ENCODE peak calls at places on chromosomes 5 and 9, in ten cellular contexts. J is GM23338, D is sigmoid colon, U is HCT116, H is vagina, Y is upper lobe of left lung, F is H1, L is transverse colon, T is Panc1, X is K562. O is an unnamed sample.
A peak's percentile ranks its signal among the peaks of the same experiment; 100 is the strongest.

GRCh38 chr5:74017786-74018211 is 391.8 kb downstream of the ARHGEF28 start:
- DNase-seq in Y (no peak), D (no peak), H (no peak), U (peak; percentile 73), J (no peak), T (no peak), F (no peak), L (no peak), X (no peak), O (no peak)

GRCh38 chr5:19179561-19179960 is 808.4 kb downstream of the CDH18 start:
- DNase-seq in U (no peak), X (no peak), F (no peak), D (no peak), H (no peak), Y (no peak), T (no peak), J (no peak), L (no peak), O (no peak)

GRCh38 chr9:124284940-124285441 is 27.2 kb downstream of the NEK6 start:
- DNase-seq in J (no peak), F (no peak), T (no peak), U (no peak), L (no peak), H (no peak), Y (no peak), X (no peak), D (peak; percentile 82), O (no peak)

GRCh38 chr5:54455413-54456157 is at the start of gene HSPB3:
- DNase-seq in D (peak; percentile 74), H (no peak), Y (no peak), L (peak; percentile 22), U (no peak), T (no peak), X (no peak), F (no peak), J (no peak), O (no peak)

GRCh38 chr5:9787813-9788600 is 157.9 kb upstream of the TAS2R1 start:
- DNase-seq in Y (no peak), H (no peak), T (no peak), X (no peak), U (no peak), F (no peak), J (no peak), L (no peak), D (no peak), O (no peak)

GRCh38 chr5:174998131-174998730 is 273.8 kb downstream of the MSX2 start:
- DNase-seq in D (no peak), H (no peak), L (no peak), U (no peak), Y (no peak), J (no peak), F (no peak), T (no peak), X (no peak), O (no peak)

GRCh38 chr5:132812949-132813598 is at the start of gene SOWAHA:
- DNase-seq in J (peak; percentile 74), H (no peak), U (no peak), T (no peak), L (peak; percentile 60), F (no peak), Y (peak; percentile 86), D (peak; percentile 56), X (no peak), O (no peak)

GRCh38 chr5:157222506-157223230 is 42.0 kb downstream of the ITK start:
- DNase-seq in T (no peak), J (no peak), X (no peak), U (no peak), Y (no peak), F (no peak), D (no peak), L (no peak), H (no peak), O (no peak)

GRCh38 chr9:112009656-112010055 is 113.0 kb downstream of the UGCG start:
- DNase-seq in U (no peak), X (no peak), H (no peak), D (no peak), T (no peak), Y (no peak), F (no peak), L (no peak), J (no peak), O (no peak)

GRCh38 chr9:112010537-112010936 is 113.9 kb downstream of the UGCG start:
- DNase-seq in L (no peak), D (no peak), U (no peak), J (no peak), X (no peak), H (no peak), F (no peak), T (no peak), Y (no peak), O (no peak)

GRCh38 chr9:112013261-112013660 is 116.6 kb downstream of the UGCG start:
- DNase-seq in U (no peak), L (no peak), F (no peak), T (no peak), J (no peak), D (no peak), X (no peak), H (no peak), Y (no peak), O (no peak)

GRCh38 chr9:112011051-112011620 is 114.5 kb downstream of the UGCG start:
- DNase-seq in X (no peak), H (no peak), T (no peak), J (no peak), F (no peak), D (no peak), L (no peak), U (no peak), Y (no peak), O (no peak)

DNA sequence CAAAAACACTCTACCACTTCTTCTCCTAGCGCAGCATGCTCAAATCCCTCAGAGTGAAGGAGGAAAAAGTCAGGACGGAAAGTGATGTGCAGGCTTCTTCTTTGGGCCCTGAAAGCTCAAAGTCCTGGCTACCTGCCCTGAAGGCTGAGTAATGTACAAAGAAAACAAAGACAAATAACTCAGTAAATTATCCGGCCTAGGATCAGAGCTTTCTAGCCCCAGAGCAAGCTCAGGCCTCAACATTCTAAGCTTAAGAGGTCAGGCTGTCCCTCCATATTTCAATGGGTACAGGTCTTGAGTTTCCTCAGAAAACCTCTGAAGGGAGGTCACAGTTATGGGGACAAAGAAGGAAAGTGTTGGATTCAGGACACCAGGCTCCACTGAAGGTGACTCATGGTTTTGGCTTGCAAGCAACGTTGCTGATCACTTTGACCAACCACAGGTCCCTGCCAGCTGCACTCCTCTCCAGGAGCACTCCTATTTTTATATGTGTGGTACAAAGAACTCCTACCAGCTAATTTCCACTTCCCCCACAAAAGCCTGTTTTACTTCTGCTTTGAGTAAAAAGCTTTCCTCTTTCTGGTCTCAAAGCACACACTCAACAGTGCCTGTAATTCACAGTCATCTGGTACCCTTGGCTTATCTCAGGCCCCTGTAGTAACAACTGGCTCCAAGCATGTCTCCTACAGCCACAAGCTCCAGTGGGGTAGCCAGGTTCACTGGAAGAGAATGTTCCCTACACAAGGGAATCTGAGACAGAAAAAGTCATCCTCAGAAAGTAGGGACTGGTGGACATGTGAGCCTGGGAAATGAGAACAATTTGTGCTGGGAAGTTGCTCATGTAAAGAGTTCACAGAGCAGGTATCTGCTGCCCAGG is 115.7 kb downstream of the UGCG start:
- DNase-seq in L (peak; percentile 72), U (peak; percentile 91), J (no peak), X (no peak), H (no peak), F (no peak), T (peak; percentile 91), Y (no peak), D (peak; percentile 83), O (peak; percentile 60)
- TF ChIP-seq POLR2AphosphoS5 in L (peak; percentile 20), U (no peak), J (no peak), X (no peak), H (no peak), F (no peak), T (no peak), Y (no peak), D (peak; percentile 15), O (no peak)

GRCh38 chr9:128106940-128107259 is 20.6 kb downstream of the PTGES2 start:
- DNase-seq in D (peak; percentile 60), F (no peak), T (no peak), X (no peak), Y (no peak), J (no peak), U (no peak), L (no peak), H (no peak), O (no peak)
- TF ChIP-seq CTCF in D (no peak), F (no peak), T (no peak), X (no peak), Y (no peak), J (no peak), U (no peak), L (no peak), H (no peak), O (no peak)

DNA sequence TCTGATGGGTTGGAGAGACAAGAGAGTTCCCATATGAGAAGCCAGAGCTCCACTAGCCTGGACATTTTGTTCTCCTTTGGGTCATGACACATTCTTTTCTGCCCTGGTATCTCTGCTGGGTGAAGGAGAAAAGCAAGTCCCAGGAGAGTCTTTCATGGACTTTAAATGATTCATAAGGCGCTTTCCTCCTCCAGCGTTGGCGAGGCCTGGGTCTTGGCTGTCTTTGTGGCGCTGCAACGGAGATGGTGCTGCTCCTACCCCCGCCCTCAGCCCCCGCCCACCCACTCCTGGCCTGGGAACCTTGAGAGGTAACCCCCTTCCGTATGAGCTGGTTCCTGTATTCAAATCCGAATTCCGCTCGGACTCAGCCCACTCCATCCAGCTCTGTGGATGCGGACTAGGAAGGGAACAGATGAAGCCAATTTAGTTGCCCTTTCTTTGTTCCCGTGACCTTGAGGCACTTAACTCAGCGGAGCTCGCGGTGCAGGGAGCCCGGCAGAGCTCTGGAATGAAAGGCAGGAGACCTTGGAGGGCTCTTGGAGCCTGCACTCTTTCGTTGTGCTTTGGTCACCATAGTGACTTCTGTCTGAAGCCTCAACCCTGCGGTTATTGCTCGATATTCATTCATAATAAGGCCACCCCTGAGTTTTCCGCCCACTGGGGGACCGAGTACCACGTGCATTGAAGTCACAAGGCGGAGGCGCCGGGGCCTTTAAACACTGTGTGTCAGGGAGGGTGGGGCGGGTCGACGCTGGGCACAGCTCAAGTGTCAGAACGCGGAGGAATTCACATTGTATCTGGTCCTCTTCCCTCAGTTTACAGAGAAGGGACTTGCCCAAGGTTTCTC is 14.0 kb upstream of the PWWP2A start:
- DNase-seq in H (no peak), U (no peak), Y (no peak), T (no peak), X (no peak), F (peak; percentile 78), D (no peak), L (no peak), J (peak; percentile 86), O (peak; percentile 25)
- H3K4me3 ChIP-seq in H (peak overlapping the region; percentile 1), U (no peak overlapping the region), Y (peak overlapping the region; percentile 18), T (no peak overlapping the region), X (no peak overlapping the region), F (peak overlapping the region; percentile 26), D (peak overlapping the region; percentile 31), L (peak overlapping the region; percentile 18), J (peak overlapping the region; percentile 30), O (peak overlapping the region; percentile 27)

DNA sequence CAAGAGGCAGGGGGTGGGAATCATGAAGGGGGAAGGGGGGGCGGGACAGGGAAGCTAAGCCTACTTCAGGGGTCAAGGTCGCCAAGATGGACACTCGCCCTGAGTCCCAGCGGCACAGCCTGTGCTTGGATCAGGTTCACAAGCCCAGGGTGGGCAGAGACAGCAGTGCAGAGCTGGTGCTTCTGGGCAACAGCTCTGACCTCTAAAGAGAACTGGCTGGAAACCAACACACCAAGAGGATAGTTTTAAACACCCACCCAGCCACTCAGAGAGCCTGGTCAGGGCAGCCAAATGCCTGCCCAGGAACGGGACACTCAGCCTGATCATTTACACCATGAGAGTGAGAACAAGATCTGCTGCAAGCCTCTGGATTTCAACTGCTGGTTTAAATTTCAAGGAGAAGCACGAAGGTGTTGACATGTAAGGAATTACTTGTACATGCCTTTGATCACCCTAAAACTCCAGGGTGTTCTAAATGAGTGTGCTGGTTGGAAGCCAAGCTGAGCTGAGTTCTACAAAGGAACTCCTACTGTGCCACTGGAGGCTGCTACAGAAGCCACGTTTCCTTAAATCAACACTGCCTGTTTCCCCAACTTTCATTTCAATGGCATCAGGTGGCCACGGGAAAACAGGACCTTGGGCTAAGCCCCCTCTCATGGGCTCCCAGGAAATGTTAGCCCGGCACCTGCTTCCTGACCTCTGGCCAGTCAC is 91.5 kb downstream of the TTLL11 start:
- DNase-seq in D (no peak), H (no peak), J (peak; percentile 19), L (no peak), F (peak; percentile 47), X (no peak), U (no peak), T (no peak), Y (no peak), O (no peak)
- TF ChIP-seq POLR2AphosphoS5 in D (no peak), H (no peak), J (no peak), L (no peak), F (no peak), X (no peak), U (no peak), T (no peak), Y (no peak), O (no peak)